ENCODE peak calls at places on chromosomes 3 and 15, in six cellular contexts. U, P, E, Y, R and L are unnamed samples.

GRCh38 chr3:112120485-112120836 is 12.6 kb downstream of the GCSAM start:
- DNase-seq in U (no peak), P (no peak), E (no peak), Y (peak; percentile 87), R (no peak), L (no peak)

GRCh38 chr15:39177561-39177960 is 403.3 kb upstream of the THBS1 start:
- DNase-seq in U (no peak), P (no peak), E (peak; percentile 86), Y (no peak), R (no peak), L (no peak)

GRCh38 chr15:92346063-92346462 is 47.6 kb upstream of the ST8SIA2 start:
- DNase-seq in U (peak; percentile 77), P (no peak), E (no peak), Y (no peak), R (no peak), L (no peak)

GRCh38 chr3:133383175-133383574 is 16.7 kb upstream of the BFSP2 start:
- DNase-seq in U (no peak), P (no peak), E (peak; percentile 86), Y (no peak), R (no peak), L (peak; percentile 53)

GRCh38 chr3:108315767-108316301 is 19.5 kb downstream of the HHLA2 start:
- DNase-seq in U (no peak), P (no peak), E (no peak), Y (no peak), R (no peak), L (no peak)

GRCh38 chr3:177208223-177208622 is 10.9 kb upstream of the TBL1XR1 start:
- DNase-seq in U (no peak), P (no peak), E (no peak), Y (no peak), R (no peak), L (no peak)

GRCh38 chr3:170726976-170727661 is 141.2 kb upstream of the SLC7A14 start:
- DNase-seq in U (no peak), P (peak; percentile 95), E (peak; percentile 84), Y (no peak), R (no peak), L (no peak)

GRCh38 chr15:96515391-96515790 is 184.9 kb downstream of the NR2F2 start:
- DNase-seq in U (no peak), P (no peak), E (no peak), Y (no peak), R (no peak), L (no peak)

GRCh38 chr15:94196536-94196935 is 34.8 kb upstream of the MCTP2 start:
- DNase-seq in U (no peak), P (no peak), E (no peak), Y (no peak), R (no peak), L (no peak)

GRCh38 chr15:57861805-57862586 is 155.5 kb downstream of the POLR2M start:
- DNase-seq in U (no peak), P (peak; percentile 93), E (peak; percentile 57), Y (no peak), R (no peak), L (no peak)

GRCh38 chr15:79962178-79962577 is 8.8 kb downstream of the BCL2A1 start:
- DNase-seq in U (no peak), P (no peak), E (no peak), Y (no peak), R (no peak), L (no peak)

GRCh38 chr15:68209735-68210408 is 4.7 kb upstream of the CALML4 start:
- DNase-seq in U (no peak), P (no peak), E (no peak), Y (no peak), R (no peak), L (no peak)

GRCh38 chr3:133958071-133958806 is 62.6 kb upstream of the RAB6B start:
- DNase-seq in U (no peak), P (no peak), E (no peak), Y (no peak), R (no peak), L (no peak)

GRCh38 chr3:183254816-183255730 is 2.0 kb downstream of the B3GNT5 start:
- DNase-seq in U (peak; percentile 29), P (no peak), E (peak; percentile 74), Y (no peak), R (no peak), L (no peak)

GRCh38 chr15:77632760-77633133 is at the start of gene LINGO1:
- DNase-seq in U (peak; percentile 86), P (peak; percentile 50), E (peak; percentile 6), Y (no peak), R (no peak), L (no peak)

GRCh38 chr3:8491246-8491645 is 10.4 kb upstream of the LMCD1 start:
- DNase-seq in U (no peak), P (peak; percentile 5), E (no peak), Y (no peak), R (no peak), L (no peak)

GRCh38 chr3:113287818-113288648 is 76.7 kb downstream of the BOC start:
- DNase-seq in U (peak; percentile 73), P (peak; percentile 70), E (peak; percentile 85), Y (peak; percentile 40), R (peak; percentile 72), L (peak; percentile 57)

GRCh38 chr3:54709785-54710184 is 218.1 kb downstream of the LRTM1 start:
- DNase-seq in U (no peak), P (no peak), E (no peak), Y (no peak), R (no peak), L (no peak)
- H3K4me1 ChIP-seq in U (peaks cover 22% of the 10 kb centered on the region), P (no peaks in the 10 kb centered on the region), E (no peaks in the 10 kb centered on the region), Y (no peaks in the 10 kb centered on the region), R (no peaks in the 10 kb centered on the region), L (no peaks in the 10 kb centered on the region)

DNA sequence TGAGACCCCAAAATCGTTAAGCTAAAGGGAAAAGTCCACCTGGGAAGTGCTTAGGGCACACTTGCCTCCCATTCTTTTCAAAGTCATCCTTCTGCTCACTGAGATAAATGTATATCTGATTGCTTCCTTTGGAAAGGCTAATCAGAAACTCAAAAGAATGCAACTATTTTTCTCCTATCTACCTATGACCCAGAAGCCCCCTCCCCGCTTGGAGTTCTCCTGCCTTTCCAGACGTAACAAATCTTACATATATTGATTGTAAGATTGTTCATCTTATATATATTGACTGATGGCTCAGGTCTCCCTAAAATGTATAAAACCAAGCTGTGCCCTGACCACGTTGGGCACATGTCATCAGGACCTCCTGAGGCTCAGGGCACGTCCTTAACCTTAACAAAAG is 56.8 kb upstream of the ACAN start:
- DNase-seq in U (no peak), P (no peak), E (no peak), Y (no peak), R (no peak), L (no peak)
- TF ChIP-seq EZH2phosphoT487 in U (no peak), P (no peak), E (no peak), Y (no peak), R (no peak), L (no peak)

GRCh38 chr3:147411235-147411607 is 2.1 kb downstream of the ZIC1 start:
- DNase-seq in U (peak; percentile 59), P (peak; percentile 84), E (no peak), Y (no peak), R (no peak), L (no peak)
- H3K9ac ChIP-seq in U (no peak overlapping the region), P (peak overlapping the region; percentile 94), E (no peak overlapping the region), Y (no peak overlapping the region), R (no peak overlapping the region), L (no peak overlapping the region)

GRCh38 chr3:105865867-105866350 is 2.9 kb downstream of the CBLB start:
- DNase-seq in U (no peak), P (peak; percentile 44), E (no peak), Y (no peak), R (no peak), L (no peak)
- H3K4me1 ChIP-seq in U (peaks cover 43% of the 10 kb centered on the region), P (peaks cover 65% of the 10 kb centered on the region), E (peaks cover 43% of the 10 kb centered on the region), Y (peaks cover 24% of the 10 kb centered on the region), R (peaks cover 7% of the 10 kb centered on the region), L (peaks cover 14% of the 10 kb centered on the region)

DNA sequence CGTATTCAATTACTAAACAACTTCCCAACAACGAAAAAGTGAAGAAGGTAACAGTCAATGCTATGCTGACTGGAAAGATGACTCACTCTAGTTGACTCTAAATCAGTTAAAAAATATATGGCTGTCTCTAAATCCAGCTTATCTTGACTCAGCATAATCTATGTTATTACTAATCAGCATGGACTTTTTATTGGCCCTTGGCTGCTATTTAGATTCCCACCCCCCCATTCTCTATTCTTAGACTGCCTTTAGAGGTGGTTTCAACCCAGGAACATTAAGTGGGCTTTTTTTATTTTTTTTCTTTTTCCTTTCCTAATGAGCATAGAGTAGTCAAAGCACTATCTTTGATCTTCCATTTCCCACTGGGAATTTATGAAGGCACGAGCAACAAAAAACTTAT is 1.9 kb downstream of the PCOLCE2 start:
- DNase-seq in U (no peak), P (peak; percentile 85), E (peak; percentile 78), Y (no peak), R (no peak), L (no peak)
- TF ChIP-seq EZH2phosphoT487 in U (no peak), P (no peak), E (no peak), Y (no peak), R (no peak), L (no peak)